ENCODE peak calls at places on chromosomes 5 and 9, in four cellular contexts. G, V, F and I are unnamed samples.

GRCh38 chr5:109567374-109568044 is 122.2 kb upstream of the MAN2A1 start:
- DNase-seq in F (no peak), G (peak; percentile 52), V (no peak), I (no peak)

GRCh38 chr5:53321073-53321472 is 159.4 kb upstream of the FST start:
- DNase-seq in G (no peak), V (no peak), F (no peak), I (no peak)

GRCh38 chr9:135926402-135927194 is 19.3 kb upstream of the CAMSAP1 start:
- DNase-seq in F (no peak), G (no peak), V (no peak), I (no peak)

GRCh38 chr9:91001146-91001611 is 199.6 kb downstream of the SYK start:
- DNase-seq in F (peak; percentile 32), V (no peak), G (no peak), I (no peak)

GRCh38 chr9:121154782-121155181 is 46.9 kb downstream of the RAB14 start:
- DNase-seq in F (no peak), V (no peak), G (peak; percentile 93), I (no peak)

GRCh38 chr5:112196574-112196973 is 222.5 kb downstream of the EPB41L4A start:
- DNase-seq in V (no peak), F (no peak), G (no peak), I (no peak)

GRCh38 chr9:13278368-13279246 is 885 bp downstream of the MPDZ start:
- DNase-seq in F (peak; percentile 76), V (peak; percentile 44), G (peak; percentile 52), I (peak; percentile 9)

GRCh38 chr9:133114451-133114885 is 6.6 kb downstream of the RALGDS start:
- DNase-seq in G (no peak), F (peak; percentile 85), V (no peak), I (no peak)

GRCh38 chr5:78757269-78758053 is 108.9 kb upstream of the LHFPL2 start:
- DNase-seq in G (peak; percentile 24), F (no peak), V (no peak), I (no peak)

GRCh38 chr5:37801521-37801920 is 38.3 kb downstream of the GDNF start:
- DNase-seq in G (no peak), F (no peak), V (no peak), I (no peak)

GRCh38 chr5:92309336-92309991 is 926.3 kb upstream of the ARRDC3 start:
- DNase-seq in V (no peak), F (peak; percentile 53), G (peak; percentile 2), I (no peak)

DNA sequence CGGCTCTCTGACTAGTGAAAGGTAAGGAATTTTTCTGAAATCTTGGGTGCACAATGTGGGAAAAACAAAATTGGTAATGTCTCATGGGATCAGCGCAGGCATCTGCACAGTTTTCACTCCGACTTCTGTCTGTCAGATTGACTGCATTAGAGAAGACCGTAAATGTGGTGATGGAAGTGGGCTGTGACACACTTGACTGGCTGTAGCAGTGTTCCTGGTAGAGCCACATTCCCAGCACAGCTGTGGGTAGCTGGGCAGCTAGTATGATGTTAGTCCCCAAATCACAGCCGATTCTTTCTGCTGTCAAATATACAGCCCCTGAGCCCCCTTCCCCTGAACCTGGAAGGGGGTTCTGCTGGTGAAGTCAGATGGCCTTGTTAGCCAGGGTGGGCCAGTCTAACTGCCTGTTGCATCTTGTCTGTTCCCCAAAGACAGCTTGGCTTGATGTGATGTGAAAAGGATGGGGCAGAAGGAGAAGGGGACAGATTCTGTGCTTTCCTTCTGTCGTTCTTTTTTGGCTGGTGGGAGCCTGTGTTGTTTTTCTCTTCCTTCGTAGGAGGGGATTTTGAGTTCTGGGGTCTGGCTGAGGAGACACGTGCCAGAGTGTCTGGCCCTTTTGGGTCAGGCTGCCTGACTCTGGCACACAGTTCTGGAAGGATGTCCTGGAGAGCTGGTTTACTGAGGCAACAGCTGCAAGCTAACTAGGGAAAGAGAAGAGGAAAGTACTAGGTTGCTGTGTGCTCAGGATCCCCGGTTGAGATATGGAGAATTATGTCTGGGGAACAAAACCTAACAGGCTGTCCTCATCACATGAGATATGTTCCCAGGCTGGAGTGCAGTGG is 66.4 kb upstream of the SPRY4 start:
- DNase-seq in G (no peak), F (no peak), V (no peak), I (no peak)
- TF ChIP-seq TEAD4 in G (no peak), F (no peak), V (no peak), I (no peak)

GRCh38 chr9:107755267-107755666 is 265.7 kb upstream of the KLF4 start:
- DNase-seq in V (no peak), F (no peak), G (peak; percentile 23), I (no peak)

GRCh38 chr9:107749787-107750444 is 260.3 kb upstream of the KLF4 start:
- DNase-seq in F (no peak), G (peak; percentile 62), V (peak; percentile 69), I (no peak)

GRCh38 chr9:107756091-107756490 is 266.5 kb upstream of the KLF4 start:
- DNase-seq in F (no peak), V (no peak), G (no peak), I (no peak)

GRCh38 chr9:107750741-107751521 is 261.4 kb upstream of the KLF4 start:
- DNase-seq in V (no peak), G (no peak), F (no peak), I (no peak)

DNA sequence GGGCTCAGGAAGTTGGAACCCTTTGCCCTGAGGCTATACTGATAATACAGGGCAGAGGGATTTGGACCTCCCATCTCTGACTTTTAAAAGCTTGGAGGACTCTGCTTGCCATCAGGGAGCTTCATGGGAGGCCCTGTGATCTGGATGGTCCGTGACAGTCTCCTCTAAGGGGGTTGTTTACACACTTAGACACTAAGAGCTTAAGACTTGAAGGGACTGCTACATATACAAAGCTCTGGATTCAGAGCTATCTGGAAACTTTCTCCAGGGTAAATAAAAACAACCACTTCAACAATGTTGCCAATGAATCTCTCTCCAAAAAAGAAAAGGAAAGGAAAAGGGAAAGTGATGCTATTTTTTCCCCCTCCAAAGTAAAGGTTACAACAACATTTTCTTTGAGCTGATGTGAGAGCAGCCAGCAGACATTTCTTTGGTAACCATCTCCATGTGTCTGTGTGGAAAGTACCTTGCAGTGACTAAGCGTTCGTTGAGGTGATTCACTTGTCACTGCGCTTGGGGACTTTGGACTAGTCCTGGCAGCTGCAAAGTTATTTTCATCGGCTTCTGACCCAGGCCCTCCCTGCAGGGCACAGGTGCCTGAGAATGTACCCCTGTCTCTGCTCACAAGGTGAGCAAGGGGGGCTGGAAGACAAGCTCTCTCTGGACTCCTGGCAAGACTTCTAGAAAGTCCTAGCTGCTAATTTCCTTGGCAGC is 262.1 kb upstream of the KLF4 start:
- DNase-seq in F (no peak), V (no peak), G (peak; percentile 33), I (no peak)
- TF ChIP-seq TEAD4 in F (no peak), V (no peak), G (no peak), I (no peak)

GRCh38 chr5:31809037-31809910 is 170.3 kb downstream of the PDZD2 start:
- DNase-seq in V (peak; percentile 77), G (peak; percentile 76), F (peak; percentile 82), I (peak; percentile 49)
- TF ChIP-seq TEAD4 in V (no peak), G (no peak), F (no peak), I (peak; percentile 49)

DNA sequence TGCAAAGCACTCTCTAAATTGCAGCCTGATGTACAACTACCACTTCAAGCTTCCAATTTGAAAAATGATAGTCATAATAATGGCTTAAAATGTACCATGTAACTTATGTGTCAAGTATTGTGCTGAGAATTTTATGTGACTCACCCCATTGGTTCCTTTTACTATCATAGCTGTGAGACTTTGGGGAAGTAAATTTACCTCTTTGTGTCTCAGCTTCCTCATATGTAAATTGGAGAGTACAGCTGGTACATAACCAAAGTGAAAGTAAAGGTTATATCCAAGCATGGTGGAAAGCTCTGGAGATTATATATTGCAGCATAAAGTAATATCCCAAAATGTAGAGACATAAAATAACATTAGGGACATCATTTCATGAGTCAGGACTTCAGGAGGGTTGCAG is 2200.4 kb upstream of the C9orf72 start:
- DNase-seq in G (no peak), V (no peak), F (no peak), I (no peak)
- TF ChIP-seq TEAD4 in G (no peak), V (no peak), F (no peak), I (no peak)

GRCh38 chr9:134827993-134828392 is 52.6 kb upstream of the FCN2 start:
- DNase-seq in V (no peak), F (no peak), G (no peak), I (no peak)
- TF ChIP-seq TEAD4 in V (no peak), F (no peak), G (no peak), I (no peak)

GRCh38 chr9:82997471-82998140 is 65.3 kb downstream of the RASEF start:
- DNase-seq in G (no peak), F (peak; percentile 24), V (no peak), I (no peak)

GRCh38 chr9:83005963-83006362 is 57.0 kb downstream of the RASEF start:
- DNase-seq in F (no peak), V (no peak), G (no peak), I (no peak)

GRCh38 chr9:82996931-82997330 is 66.0 kb downstream of the RASEF start:
- DNase-seq in F (no peak), V (no peak), G (no peak), I (no peak)

GRCh38 chr9:83002329-83002728 is 60.6 kb downstream of the RASEF start:
- DNase-seq in V (no peak), F (no peak), G (no peak), I (no peak)

DNA sequence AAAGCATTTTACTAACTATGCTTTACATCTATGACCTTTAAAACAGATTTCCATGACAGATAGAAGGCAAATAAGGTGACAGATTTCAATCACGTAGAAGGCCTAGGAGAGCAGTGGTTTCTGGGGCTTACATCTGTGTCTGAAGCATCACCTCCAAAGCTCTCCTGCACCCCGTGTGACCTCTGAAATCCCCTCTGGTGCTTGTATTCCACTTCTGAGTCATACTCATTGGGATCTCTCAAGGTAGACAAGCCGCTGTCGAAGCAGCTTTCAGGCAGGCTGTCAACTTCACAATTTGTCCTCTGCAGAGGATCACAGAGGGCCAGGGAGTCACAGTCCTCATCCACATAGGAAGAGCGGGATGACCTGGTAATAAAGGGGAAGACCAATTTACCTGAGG is 62.2 kb downstream of the RASEF start:
- DNase-seq in F (no peak), G (no peak), V (no peak), I (no peak)
- TF ChIP-seq TEAD4 in F (no peak), G (no peak), V (no peak), I (no peak)

DNA sequence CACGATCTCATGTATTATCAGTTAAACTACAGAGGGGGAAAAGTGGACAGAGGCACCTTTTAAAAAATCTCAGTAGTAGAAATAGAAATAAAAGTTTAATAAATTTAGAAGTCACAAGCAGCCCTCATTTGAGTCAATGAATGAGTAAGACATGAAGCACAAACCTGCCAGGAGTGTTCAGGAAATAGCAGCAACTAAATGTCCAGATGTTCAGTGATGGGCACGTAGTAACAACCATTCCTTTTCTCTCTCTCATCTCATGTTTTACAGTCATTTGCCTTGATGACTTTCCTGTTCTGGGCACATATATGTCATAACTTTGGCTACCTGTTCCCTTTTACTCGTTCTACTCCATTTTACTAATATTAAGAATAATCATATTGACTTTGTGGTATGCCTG is 17.7 kb downstream of the ISOC1 start:
- DNase-seq in V (no peak), G (no peak), F (no peak), I (no peak)
- TF ChIP-seq TEAD4 in V (no peak), G (no peak), F (no peak), I (no peak)